ENCODE peak calls at places on chromosomes 6 and 20, in ten cellular contexts. One of them, this sample, is unnamed. For H3K9me3, the result is how much of the 10 kb centered on the place peaks cover.

GRCh38 chr6:106084106-106084963 is 1.8 kb upstream of the PRDM1 start:
- DNase-seq in H1: peak
- DNase-seq in stomach: no peak
- DNase-seq in sigmoid colon: no peak
- DNase-seq in SK-N-SH: no peak
- DNase-seq in esophagus muscularis mucosa: peak
- DNase-seq in transverse colon: peak
- DNase-seq in HepG2: peak
- DNase-seq in ovary: no peak
- DNase-seq in A549: peak
- DNase-seq in this sample: peak

GRCh38 chr6:68636710-68637470 is 1.8 kb downstream of the ADGRB3 start:
- DNase-seq in H1: no peak
- DNase-seq in sigmoid colon: no peak
- DNase-seq in ovary: no peak
- DNase-seq in HepG2: no peak
- DNase-seq in transverse colon: no peak
- DNase-seq in stomach: no peak
- DNase-seq in A549: no peak
- DNase-seq in SK-N-SH: no peak
- DNase-seq in esophagus muscularis mucosa: no peak
- DNase-seq in this sample: no peak

GRCh38 chr20:17933711-17934110 is 34.9 kb downstream of the SNX5 start:
- DNase-seq in HepG2: peak
- DNase-seq in A549: no peak
- DNase-seq in ovary: no peak
- DNase-seq in esophagus muscularis mucosa: no peak
- DNase-seq in sigmoid colon: no peak
- DNase-seq in H1: no peak
- DNase-seq in transverse colon: no peak
- DNase-seq in stomach: no peak
- DNase-seq in SK-N-SH: no peak
- DNase-seq in this sample: no peak

GRCh38 chr6:134358320-134358719 is 40.4 kb upstream of the SGK1 start:
- DNase-seq in SK-N-SH: peak
- DNase-seq in H1: no peak
- DNase-seq in transverse colon: no peak
- DNase-seq in A549: peak
- DNase-seq in ovary: no peak
- DNase-seq in esophagus muscularis mucosa: no peak
- DNase-seq in HepG2: no peak
- DNase-seq in stomach: no peak
- DNase-seq in sigmoid colon: no peak
- DNase-seq in this sample: no peak

GRCh38 chr20:59812286-59813125 is 120.9 kb downstream of the SYCP2 start:
- DNase-seq in HepG2: no peak
- DNase-seq in SK-N-SH: peak
- DNase-seq in ovary: no peak
- DNase-seq in H1: peak
- DNase-seq in A549: no peak
- DNase-seq in esophagus muscularis mucosa: peak
- DNase-seq in transverse colon: no peak
- DNase-seq in sigmoid colon: no peak
- DNase-seq in stomach: peak
- DNase-seq in this sample: peak

GRCh38 chr20:43710370-43711044 is 16.3 kb downstream of the GTSF1L start:
- DNase-seq in sigmoid colon: no peak
- DNase-seq in A549: no peak
- DNase-seq in transverse colon: peak
- DNase-seq in SK-N-SH: no peak
- DNase-seq in H1: no peak
- DNase-seq in stomach: no peak
- DNase-seq in HepG2: no peak
- DNase-seq in ovary: no peak
- DNase-seq in esophagus muscularis mucosa: no peak
- DNase-seq in this sample: no peak

GRCh38 chr20:47674686-47675085 is 110.6 kb downstream of the SULF2 start:
- DNase-seq in esophagus muscularis mucosa: no peak
- DNase-seq in ovary: no peak
- DNase-seq in transverse colon: no peak
- DNase-seq in HepG2: no peak
- DNase-seq in H1: no peak
- DNase-seq in stomach: no peak
- DNase-seq in sigmoid colon: no peak
- DNase-seq in A549: no peak
- DNase-seq in SK-N-SH: no peak
- DNase-seq in this sample: no peak

GRCh38 chr20:54208492-54209044 is 681 bp downstream of the PFDN4 start:
- DNase-seq in esophagus muscularis mucosa: peak
- DNase-seq in SK-N-SH: peak
- DNase-seq in ovary: no peak
- DNase-seq in sigmoid colon: no peak
- DNase-seq in H1: no peak
- DNase-seq in stomach: no peak
- DNase-seq in transverse colon: no peak
- DNase-seq in A549: peak
- DNase-seq in HepG2: peak
- DNase-seq in this sample: no peak

GRCh38 chr6:39464067-39464466 is 141.6 kb upstream of the KCNK16 start:
- DNase-seq in transverse colon: no peak
- DNase-seq in A549: no peak
- DNase-seq in ovary: no peak
- DNase-seq in esophagus muscularis mucosa: no peak
- DNase-seq in HepG2: no peak
- DNase-seq in SK-N-SH: peak
- DNase-seq in H1: no peak
- DNase-seq in stomach: no peak
- DNase-seq in sigmoid colon: no peak
- DNase-seq in this sample: no peak

GRCh38 chr6:26045046-26045938 is 41.9 kb upstream of the HFE start:
- DNase-seq in transverse colon: peak
- DNase-seq in SK-N-SH: peak
- DNase-seq in esophagus muscularis mucosa: peak
- DNase-seq in stomach: peak
- DNase-seq in sigmoid colon: peak
- DNase-seq in H1: no peak
- DNase-seq in A549: peak
- DNase-seq in HepG2: peak
- DNase-seq in ovary: peak
- DNase-seq in this sample: peak

GRCh38 chr6:26045939-26046368 is 41.3 kb upstream of the HFE start:
- DNase-seq in esophagus muscularis mucosa: no peak
- DNase-seq in ovary: no peak
- DNase-seq in transverse colon: no peak
- DNase-seq in SK-N-SH: no peak
- DNase-seq in stomach: no peak
- DNase-seq in A549: no peak
- DNase-seq in HepG2: peak
- DNase-seq in H1: no peak
- DNase-seq in sigmoid colon: no peak
- DNase-seq in this sample: no peak

GRCh38 chr6:26044140-26045045 is 42.8 kb upstream of the HFE start:
- DNase-seq in A549: peak
- DNase-seq in esophagus muscularis mucosa: no peak
- DNase-seq in stomach: no peak
- DNase-seq in SK-N-SH: no peak
- DNase-seq in ovary: peak
- DNase-seq in sigmoid colon: peak
- DNase-seq in H1: no peak
- DNase-seq in HepG2: peak
- DNase-seq in transverse colon: peak
- DNase-seq in this sample: no peak

GRCh38 chr6:26041946-26042345 is 45.3 kb upstream of the HFE start:
- DNase-seq in SK-N-SH: no peak
- DNase-seq in H1: no peak
- DNase-seq in ovary: no peak
- DNase-seq in stomach: no peak
- DNase-seq in A549: no peak
- DNase-seq in HepG2: no peak
- DNase-seq in esophagus muscularis mucosa: no peak
- DNase-seq in sigmoid colon: no peak
- DNase-seq in transverse colon: no peak
- DNase-seq in this sample: no peak

GRCh38 chr6:26043389-26044139 is 43.7 kb upstream of the HFE start:
- DNase-seq in esophagus muscularis mucosa: peak
- DNase-seq in ovary: peak
- DNase-seq in stomach: peak
- DNase-seq in sigmoid colon: peak
- DNase-seq in HepG2: peak
- DNase-seq in transverse colon: peak
- DNase-seq in SK-N-SH: peak
- DNase-seq in H1: no peak
- DNase-seq in A549: peak
- DNase-seq in this sample: peak
- TF ChIP-seq EP300 in esophagus muscularis mucosa: no peak
- TF ChIP-seq EP300 in ovary: no peak
- TF ChIP-seq EP300 in stomach: no peak
- TF ChIP-seq EP300 in sigmoid colon: no peak
- TF ChIP-seq EP300 in HepG2: no peak
- TF ChIP-seq EP300 in transverse colon: no peak
- TF ChIP-seq EP300 in SK-N-SH: peak
- TF ChIP-seq EP300 in H1: no peak
- TF ChIP-seq EP300 in A549: no peak
- TF ChIP-seq EP300 in this sample: peak

GRCh38 chr6:22318404-22318803 is 21.6 kb upstream of the PRL start:
- DNase-seq in A549: no peak
- DNase-seq in ovary: no peak
- DNase-seq in H1: no peak
- DNase-seq in transverse colon: no peak
- DNase-seq in esophagus muscularis mucosa: no peak
- DNase-seq in SK-N-SH: no peak
- DNase-seq in sigmoid colon: no peak
- DNase-seq in HepG2: no peak
- DNase-seq in stomach: no peak
- DNase-seq in this sample: no peak

GRCh38 chr6:22308939-22309338 is 12.1 kb upstream of the PRL start:
- DNase-seq in A549: no peak
- DNase-seq in stomach: no peak
- DNase-seq in HepG2: no peak
- DNase-seq in esophagus muscularis mucosa: no peak
- DNase-seq in H1: no peak
- DNase-seq in ovary: no peak
- DNase-seq in sigmoid colon: no peak
- DNase-seq in transverse colon: no peak
- DNase-seq in SK-N-SH: no peak
- DNase-seq in this sample: no peak

DNA sequence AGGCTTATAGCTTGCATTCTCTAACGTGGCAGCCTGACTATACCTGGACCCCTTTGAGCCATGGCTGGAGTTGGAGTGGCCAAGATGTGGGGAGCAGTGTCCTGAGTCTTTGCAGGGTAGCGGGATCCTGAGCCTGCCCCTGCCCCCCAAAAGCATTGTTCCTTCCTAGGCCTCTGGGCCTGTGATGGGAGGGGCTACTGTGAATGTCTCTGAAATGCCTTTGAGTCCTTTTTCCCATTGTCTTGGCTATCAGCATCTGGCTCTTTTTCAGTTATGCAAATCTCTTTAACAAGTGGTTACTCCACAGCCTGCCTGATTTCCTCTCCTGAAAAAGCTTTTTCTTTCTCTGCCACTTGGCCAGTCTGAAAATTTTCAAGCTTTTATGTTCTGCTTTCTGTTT is 17.0 kb upstream of the PRL start:
- DNase-seq in A549: no peak
- DNase-seq in SK-N-SH: no peak
- DNase-seq in HepG2: no peak
- DNase-seq in ovary: no peak
- DNase-seq in stomach: no peak
- DNase-seq in H1: no peak
- DNase-seq in sigmoid colon: no peak
- DNase-seq in transverse colon: no peak
- DNase-seq in esophagus muscularis mucosa: no peak
- DNase-seq in this sample: no peak
- H3K9me3 ChIP-seq in A549: under half
- H3K9me3 ChIP-seq in SK-N-SH: under half
- H3K9me3 ChIP-seq in HepG2: half or more
- H3K9me3 ChIP-seq in ovary: under half
- H3K9me3 ChIP-seq in stomach: under half
- H3K9me3 ChIP-seq in H1: under half
- H3K9me3 ChIP-seq in sigmoid colon: under half
- H3K9me3 ChIP-seq in transverse colon: under half
- H3K9me3 ChIP-seq in esophagus muscularis mucosa: under half
- H3K9me3 ChIP-seq in this sample: half or more

GRCh38 chr20:13546497-13547131 is 92.1 kb downstream of the TASP1 start:
- DNase-seq in esophagus muscularis mucosa: peak
- DNase-seq in A549: peak
- DNase-seq in HepG2: peak
- DNase-seq in sigmoid colon: peak
- DNase-seq in H1: peak
- DNase-seq in stomach: peak
- DNase-seq in ovary: peak
- DNase-seq in SK-N-SH: peak
- DNase-seq in transverse colon: peak
- DNase-seq in this sample: peak
- TF ChIP-seq EP300 in esophagus muscularis mucosa: no peak
- TF ChIP-seq EP300 in A549: no peak
- TF ChIP-seq EP300 in HepG2: no peak
- TF ChIP-seq EP300 in sigmoid colon: no peak
- TF ChIP-seq EP300 in H1: no peak
- TF ChIP-seq EP300 in stomach: no peak
- TF ChIP-seq EP300 in ovary: no peak
- TF ChIP-seq EP300 in SK-N-SH: no peak
- TF ChIP-seq EP300 in transverse colon: no peak
- TF ChIP-seq EP300 in this sample: no peak

DNA sequence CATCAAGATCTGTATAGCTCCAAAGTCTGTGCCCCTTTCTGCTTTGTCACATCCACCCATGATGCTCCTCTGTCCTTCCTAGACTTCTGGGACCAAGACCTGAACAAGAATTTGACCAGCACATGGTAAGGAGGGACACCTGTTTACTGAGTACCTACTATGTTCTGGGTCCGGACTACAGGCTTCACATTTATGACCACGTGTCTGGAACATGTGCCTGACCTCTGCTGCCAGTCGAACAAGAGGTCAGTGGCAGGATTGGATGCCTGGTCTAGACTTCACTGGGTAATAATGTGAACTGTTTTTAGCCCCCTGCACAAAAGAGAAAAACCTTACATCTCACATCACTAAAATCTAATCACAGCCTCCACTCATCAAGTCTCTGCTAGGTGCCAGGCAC is 7.3 kb upstream of the PDYN start:
- DNase-seq in esophagus muscularis mucosa: no peak
- DNase-seq in A549: no peak
- DNase-seq in sigmoid colon: no peak
- DNase-seq in HepG2: no peak
- DNase-seq in transverse colon: no peak
- DNase-seq in ovary: no peak
- DNase-seq in SK-N-SH: no peak
- DNase-seq in H1: no peak
- DNase-seq in stomach: no peak
- DNase-seq in this sample: no peak
- H3K9me3 ChIP-seq in esophagus muscularis mucosa: under half
- H3K9me3 ChIP-seq in A549: under half
- H3K9me3 ChIP-seq in sigmoid colon: under half
- H3K9me3 ChIP-seq in HepG2: under half
- H3K9me3 ChIP-seq in transverse colon: under half
- H3K9me3 ChIP-seq in ovary: under half
- H3K9me3 ChIP-seq in SK-N-SH: under half
- H3K9me3 ChIP-seq in H1: under half
- H3K9me3 ChIP-seq in stomach: under half
- H3K9me3 ChIP-seq in this sample: under half

This sample was measured in tibial nerve.